ENCODE peak calls at places on chromosomes 6 and 20, in eight cellular contexts. C, T, J, E, W, U, M and K are unnamed samples. For H3K4me1, the result is how much of the 10 kb centered on the place peaks cover.

GRCh38 chr20:61352381-61353260 is 100.6 kb downstream of the CDH4 start:
- DNase-seq in U (no peak), T (no peak), C (no peak), J (no peak), W (no peak), E (no peak), M (no peak), K (no peak)

GRCh38 chr6:111871207-111871606 is 2.0 kb downstream of the FYN start:
- DNase-seq in W (no peak), M (no peak), C (no peak), T (no peak), J (no peak), E (peak), U (no peak), K (peak)

GRCh38 chr20:46992640-46993035 is 98.0 kb downstream of the EYA2 start:
- DNase-seq in E (no peak), W (no peak), M (no peak), U (no peak), T (no peak), C (no peak), J (no peak), K (no peak)

GRCh38 chr6:56752009-56752408 is 109.3 kb upstream of the DST start:
- DNase-seq in U (no peak), T (peak), M (peak), C (no peak), E (no peak), J (no peak), W (no peak), K (no peak)

GRCh38 chr6:45548657-45549515 is 171.2 kb upstream of the SUPT3H start:
- DNase-seq in J (no peak), W (no peak), C (no peak), M (no peak), T (peak), E (peak), U (no peak), K (no peak)

GRCh38 chr6:158068893-158069799 is 87.5 kb downstream of the SYNJ2 start:
- DNase-seq in T (peak), E (no peak), W (no peak), M (peak), U (peak), J (no peak), C (no peak), K (no peak)

GRCh38 chr6:89346433-89346832 is 6.1 kb downstream of the UBE2J1 start:
- DNase-seq in E (no peak), J (no peak), W (no peak), U (no peak), T (no peak), C (no peak), M (no peak), K (no peak)

GRCh38 chr6:135180458-135181332 is at the start of gene MYB:
- DNase-seq in J (peak), E (peak), M (peak), T (peak), C (peak), U (peak), W (peak), K (peak)

GRCh38 chr6:42366999-42367352 is 84.8 kb downstream of the TRERF1 start:
- DNase-seq in C (no peak), M (no peak), E (no peak), T (no peak), U (no peak), W (no peak), J (no peak), K (no peak)

GRCh38 chr6:484086-484728 is 92.7 kb downstream of the IRF4 start:
- DNase-seq in T (no peak), J (no peak), U (no peak), M (no peak), E (no peak), W (no peak), C (no peak), K (no peak)

GRCh38 chr6:88975369-88975768 is 12.0 kb upstream of the RNGTT start:
- DNase-seq in T (no peak), J (no peak), C (no peak), U (no peak), E (no peak), M (no peak), W (no peak), K (no peak)

GRCh38 chr6:55569638-55570037 is 9.4 kb downstream of the HMGCLL1 start:
- DNase-seq in W (no peak), C (no peak), M (no peak), T (no peak), U (no peak), E (no peak), J (peak), K (no peak)

GRCh38 chr20:13913517-13913916 is 76.9 kb downstream of the SEL1L2 start:
- DNase-seq in C (no peak), W (no peak), U (no peak), T (no peak), J (no peak), E (no peak), M (no peak), K (no peak)

GRCh38 chr6:150352321-150353296 is 16.2 kb upstream of the IYD start:
- DNase-seq in W (no peak), C (no peak), T (peak), U (no peak), E (no peak), J (no peak), M (peak), K (no peak)

GRCh38 chr20:25251558-25251957 is 3.7 kb downstream of the PYGB start:
- DNase-seq in T (no peak), U (no peak), C (no peak), M (no peak), J (no peak), E (no peak), W (no peak), K (no peak)
- H3K4me1 ChIP-seq in T (under half), U (half or more), C (under half), M (under half), J (under half), E (half or more), W (under half), K (under half)

DNA sequence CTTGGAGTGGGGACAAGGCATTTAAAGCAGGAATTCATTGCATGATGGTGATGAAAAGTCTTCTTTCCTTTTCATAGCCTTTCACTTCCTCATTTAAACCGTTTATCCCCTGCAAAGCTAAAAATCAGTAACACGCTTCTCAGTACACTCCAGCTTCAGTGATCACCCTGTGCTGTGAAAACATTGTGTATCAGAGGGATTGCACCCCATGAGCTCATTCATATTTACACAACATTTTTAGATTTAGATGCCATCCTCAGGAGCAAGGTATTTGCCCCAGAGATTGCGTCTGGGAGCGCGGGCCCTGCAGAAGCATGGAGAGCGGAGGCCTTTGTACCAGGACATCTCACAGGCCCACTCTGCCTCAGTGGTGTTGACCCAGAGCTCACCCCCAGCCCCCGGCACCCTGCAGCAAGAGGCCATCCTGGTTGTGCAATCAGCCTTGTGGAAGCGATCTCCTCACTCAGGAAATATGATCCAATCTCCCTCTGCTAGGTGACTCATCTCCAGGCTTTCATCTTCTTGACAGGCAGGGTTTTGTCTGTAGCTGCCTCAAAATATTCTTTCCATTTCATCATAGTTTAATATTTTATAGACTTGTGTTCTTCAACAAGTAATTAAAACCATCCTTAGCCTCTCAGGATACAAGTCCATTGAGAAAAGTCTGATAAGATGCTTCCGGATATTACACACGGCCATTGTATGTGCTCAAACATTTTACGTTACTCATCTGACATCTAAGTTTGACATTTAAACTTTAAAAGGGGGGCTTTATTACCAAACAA is 38.9 kb upstream of the THBS2 start:
- DNase-seq in C (no peak), J (peak), W (no peak), E (no peak), T (peak), M (peak), U (no peak), K (no peak)
- H3K4me1 ChIP-seq in C (under half), J (under half), W (under half), E (under half), T (under half), M (under half), U (under half), K (under half)

GRCh38 chr6:136500414-136500813 is 49.8 kb downstream of the MAP7 start:
- DNase-seq in J (no peak), M (no peak), W (no peak), E (no peak), C (no peak), T (no peak), U (no peak), K (no peak)

GRCh38 chr6:136499370-136499769 is 50.9 kb downstream of the MAP7 start:
- DNase-seq in T (no peak), E (no peak), J (no peak), M (no peak), W (no peak), U (no peak), C (no peak), K (no peak)

GRCh38 chr6:136502791-136503190 is 47.4 kb downstream of the MAP7 start:
- DNase-seq in C (no peak), T (peak), M (peak), E (no peak), J (no peak), W (no peak), U (no peak), K (no peak)

GRCh38 chr6:136501514-136501913 is 48.7 kb downstream of the MAP7 start:
- DNase-seq in T (no peak), J (no peak), C (no peak), U (no peak), E (no peak), M (no peak), W (no peak), K (no peak)

DNA sequence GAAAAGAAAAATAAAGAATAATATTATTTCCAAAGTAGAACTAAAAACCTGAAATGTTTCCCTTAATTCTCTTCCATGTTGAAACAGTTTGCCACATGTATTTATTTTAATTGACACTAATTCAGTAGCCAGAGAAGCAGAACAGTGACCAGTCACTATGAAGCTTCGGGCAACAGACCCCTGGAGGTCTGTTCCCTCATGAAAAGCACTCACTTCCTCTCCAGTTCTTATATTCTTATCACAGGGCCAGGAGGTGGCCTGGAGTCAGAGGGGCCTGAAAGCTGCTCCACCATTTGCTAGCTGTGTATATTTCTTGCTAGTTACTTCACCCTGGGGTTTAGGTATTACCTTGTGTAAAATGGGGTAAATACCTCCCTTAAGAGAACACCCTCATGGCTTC is 49.1 kb downstream of the MAP7 start:
- DNase-seq in T (no peak), E (no peak), M (no peak), U (no peak), C (no peak), W (no peak), J (no peak), K (no peak)
- H3K4me1 ChIP-seq in T (under half), E (under half), M (under half), U (under half), C (under half), W (under half), J (under half), K (under half)

GRCh38 chr6:37049735-37049989 is 44.2 kb downstream of the FGD2 start:
- DNase-seq in W (no peak), T (no peak), M (no peak), C (no peak), U (no peak), J (no peak), E (no peak), K (no peak)

GRCh38 chr6:37047933-37048850 is 42.7 kb downstream of the FGD2 start:
- DNase-seq in T (no peak), M (no peak), U (no peak), J (no peak), E (peak), W (no peak), C (no peak), K (no peak)

GRCh38 chr6:37048851-37049734 is 43.6 kb downstream of the FGD2 start:
- DNase-seq in T (no peak), U (no peak), C (peak), M (peak), W (peak), J (peak), E (peak), K (peak)

GRCh38 chr6:37049990-37050853 is 44.8 kb downstream of the FGD2 start:
- DNase-seq in U (peak), W (peak), C (peak), E (peak), J (peak), T (no peak), M (no peak), K (peak)

GRCh38 chr6:37047421-37047931 is 42.0 kb downstream of the FGD2 start:
- DNase-seq in J (no peak), W (no peak), C (no peak), E (peak), T (no peak), U (no peak), M (no peak), K (peak)
- H3K4me1 ChIP-seq in J (under half), W (half or more), C (half or more), E (under half), T (under half), U (under half), M (under half), K (half or more)

DNA sequence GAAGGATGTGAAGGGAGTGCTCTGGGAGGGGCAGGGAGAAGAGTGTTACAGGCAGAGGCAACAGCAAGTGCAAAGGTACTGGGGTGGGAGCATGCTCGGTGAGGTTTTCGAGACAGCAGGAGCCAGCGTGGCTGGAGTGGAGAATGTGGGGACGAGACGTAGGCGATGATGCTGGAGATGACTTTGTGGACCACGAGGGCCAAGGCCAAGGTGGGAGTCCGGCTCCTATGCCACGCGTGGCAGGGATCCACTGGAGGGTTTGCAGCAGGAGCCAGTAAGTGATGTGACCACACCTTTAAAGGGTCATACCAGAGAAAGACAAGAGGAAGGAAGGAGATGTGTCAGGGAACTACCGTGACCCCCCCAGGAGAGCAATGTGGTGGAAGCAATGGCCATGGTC is 7.3 kb downstream of the PTGIS start:
- DNase-seq in T (no peak), J (no peak), M (no peak), C (no peak), U (no peak), W (no peak), E (no peak), K (no peak)
- H3K4me1 ChIP-seq in T (under half), J (under half), M (under half), C (under half), U (under half), W (under half), E (under half), K (under half)